ENCODE peak calls at places on chromosomes 12 and 14, in four cellular contexts. H is stomach, B is tibial nerve, J is uterus. C is an unnamed sample.

GRCh38 chr12:89544730-89545184 is 18.9 kb upstream of the POC1B start:
- DNase-seq in H (peak), J (no peak), B (no peak), C (peak)

GRCh38 chr14:34693228-34693939 is 21.0 kb downstream of the CFL2 start:
- DNase-seq in J (peak), H (peak), B (no peak), C (peak)

GRCh38 chr14:75141967-75142366 is 15.1 kb upstream of the NEK9 start:
- DNase-seq in B (no peak), J (no peak), H (no peak), C (no peak)

GRCh38 chr12:117875652-117876491 is 92.9 kb downstream of the KSR2 start:
- DNase-seq in H (no peak), B (no peak), J (no peak), C (peak)

GRCh38 chr14:71437870-71438269 is 494.4 kb upstream of the RGS6 start:
- DNase-seq in B (no peak), H (no peak), J (no peak), C (no peak)

GRCh38 chr14:78737116-78737515 is 566.9 kb downstream of the NRXN3 start:
- DNase-seq in J (no peak), H (no peak), B (no peak), C (no peak)

GRCh38 chr12:117063162-117063911 is 35.9 kb downstream of the TESC start:
- DNase-seq in H (no peak), J (no peak), B (peak), C (no peak)

GRCh38 chr12:56084958-56085543 is 5.1 kb downstream of the ERBB3 start:
- DNase-seq in J (no peak), H (peak), B (no peak), C (no peak)

GRCh38 chr14:60723218-60724079 is 702 bp downstream of the SIX4 start:
- DNase-seq in B (no peak), J (peak), H (peak), C (peak)

GRCh38 chr12:26062566-26062965 is 62.3 kb downstream of the BHLHE41 start:
- DNase-seq in J (no peak), H (no peak), B (no peak), C (no peak)

GRCh38 chr14:91377700-91378652 is 39.6 kb downstream of the CCDC88C start:
- DNase-seq in B (no peak), J (no peak), H (no peak), C (peak)

GRCh38 chr12:16095531-16096110 is 181.9 kb downstream of the SLC15A5 start:
- DNase-seq in H (no peak), B (no peak), J (no peak), C (no peak)

GRCh38 chr12:23827353-23827752 is 122.1 kb downstream of the SOX5 start:
- DNase-seq in B (no peak), H (no peak), J (no peak), C (no peak)

GRCh38 chr14:81565441-81566290 is 32.0 kb upstream of the SEL1L start:
- DNase-seq in J (no peak), B (peak), H (no peak), C (no peak)

GRCh38 chr14:96091149-96091693 is 52.1 kb downstream of the C14orf132 start:
- DNase-seq in B (no peak), H (no peak), J (no peak), C (no peak)

GRCh38 chr14:100903672-100904185 is at the start of gene RTL1:
- DNase-seq in J (no peak), H (no peak), B (no peak), C (no peak)

GRCh38 chr14:89015016-89015415 is 190.6 kb downstream of the TTC8 start:
- DNase-seq in H (no peak), J (no peak), B (no peak), C (no peak)

GRCh38 chr12:52496054-52496453 is 3.0 kb upstream of the KRT6A start:
- DNase-seq in J (no peak), H (no peak), B (no peak), C (no peak)

GRCh38 chr12:43278268-43278832 is 273.7 kb downstream of the ADAMTS20 start:
- DNase-seq in J (no peak), B (no peak), H (no peak), C (no peak)

GRCh38 chr14:87656315-87656714 is 336.7 kb downstream of the GALC start:
- DNase-seq in B (no peak), J (no peak), H (no peak), C (no peak)
- H3K27ac ChIP-seq in B (no peak), J (peak), H (no peak), C (no peak)

GRCh38 chr12:2244013-2244861 is 191.4 kb downstream of the CACNA1C start:
- DNase-seq in B (peak), J (peak), H (no peak), C (no peak)

GRCh38 chr12:2247109-2247508 is 194.3 kb downstream of the CACNA1C start:
- DNase-seq in B (no peak), J (no peak), H (no peak), C (no peak)

GRCh38 chr12:2248901-2249381 is 196.2 kb downstream of the CACNA1C start:
- DNase-seq in B (no peak), H (no peak), J (no peak), C (no peak)

GRCh38 chr12:2248087-2248900 is 195.5 kb downstream of the CACNA1C start:
- DNase-seq in J (no peak), B (no peak), H (no peak), C (no peak)

GRCh38 chr12:2246358-2246757 is 193.6 kb downstream of the CACNA1C start:
- DNase-seq in H (no peak), J (no peak), B (no peak), C (no peak)
- H3K27ac ChIP-seq in H (peak), J (no peak), B (no peak), C (no peak)

GRCh38 chr12:57094194-57095160 is 5.6 kb downstream of the NAB2 start:
- DNase-seq in B (no peak), J (no peak), H (peak), C (no peak)

GRCh38 chr12:57093412-57094193 is 4.7 kb downstream of the NAB2 start:
- DNase-seq in J (peak), H (peak), B (peak), C (peak)

GRCh38 chr12:57096748-57097553 is 8.0 kb downstream of the NAB2 start:
- DNase-seq in H (no peak), B (no peak), J (no peak), C (no peak)

GRCh38 chr12:57096099-57096572 is 7.2 kb downstream of the NAB2 start:
- DNase-seq in B (no peak), H (no peak), J (no peak), C (no peak)

DNA sequence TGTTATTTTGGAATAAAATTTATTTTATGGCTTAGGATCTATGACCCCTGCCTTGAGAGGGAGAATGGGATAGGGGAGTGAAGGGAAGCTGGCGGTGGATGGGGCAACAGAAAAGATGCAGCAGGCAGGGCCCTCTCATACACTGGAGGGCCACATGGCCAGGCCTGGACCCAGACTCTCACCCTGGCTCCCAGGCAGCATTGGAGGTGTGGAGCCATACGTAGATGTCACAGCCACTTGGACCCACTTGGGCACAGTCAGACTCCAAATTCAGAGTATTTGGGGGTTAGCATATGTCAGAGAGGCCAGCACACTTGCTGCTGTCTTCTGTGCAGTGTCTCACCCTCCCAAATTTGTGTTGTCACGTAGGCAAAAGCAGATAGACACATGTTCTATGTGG is 6.5 kb downstream of the NAB2 start:
- DNase-seq in B (no peak), H (no peak), J (no peak), C (no peak)
- H3K27ac ChIP-seq in B (no peak), H (peak), J (peak), C (no peak)

DNA sequence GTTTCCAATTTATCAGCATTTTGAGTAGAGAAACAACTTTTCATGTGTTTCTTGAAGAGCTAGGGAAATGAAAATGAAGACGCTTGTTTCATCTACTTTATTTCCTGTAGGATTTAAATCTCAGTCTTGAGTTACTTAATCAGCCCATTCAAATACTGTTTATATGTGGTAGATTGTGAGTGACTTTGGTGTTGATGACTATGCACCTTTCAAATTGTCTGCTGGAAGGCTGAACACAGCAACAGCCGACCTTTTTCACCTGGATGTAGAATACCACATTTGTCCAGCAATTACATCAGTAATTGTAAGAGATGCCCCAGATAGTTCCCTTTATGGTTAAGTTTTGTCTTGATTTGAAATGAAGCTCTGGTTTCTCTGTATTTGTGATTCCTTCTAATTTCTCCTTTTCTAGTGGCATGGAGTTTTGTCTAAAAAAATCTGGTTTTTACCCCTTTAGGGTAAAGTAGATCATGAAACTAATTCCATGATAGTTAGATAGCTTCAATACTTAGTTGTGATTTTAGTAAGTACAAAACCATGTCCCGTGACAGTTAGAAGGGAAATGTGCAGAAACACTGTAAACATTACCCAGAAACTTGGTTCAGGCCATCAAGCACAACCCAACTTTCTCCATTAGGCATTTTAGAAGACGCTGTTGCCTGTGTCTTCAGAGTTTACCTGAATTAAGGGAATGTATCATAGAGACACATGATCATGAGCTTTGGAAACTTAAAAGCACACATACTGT is 165.0 kb downstream of the SRGAP1 start:
- DNase-seq in B (no peak), J (no peak), H (no peak), C (no peak)
- H3K27ac ChIP-seq in B (no peak), J (no peak), H (no peak), C (no peak)

DNA sequence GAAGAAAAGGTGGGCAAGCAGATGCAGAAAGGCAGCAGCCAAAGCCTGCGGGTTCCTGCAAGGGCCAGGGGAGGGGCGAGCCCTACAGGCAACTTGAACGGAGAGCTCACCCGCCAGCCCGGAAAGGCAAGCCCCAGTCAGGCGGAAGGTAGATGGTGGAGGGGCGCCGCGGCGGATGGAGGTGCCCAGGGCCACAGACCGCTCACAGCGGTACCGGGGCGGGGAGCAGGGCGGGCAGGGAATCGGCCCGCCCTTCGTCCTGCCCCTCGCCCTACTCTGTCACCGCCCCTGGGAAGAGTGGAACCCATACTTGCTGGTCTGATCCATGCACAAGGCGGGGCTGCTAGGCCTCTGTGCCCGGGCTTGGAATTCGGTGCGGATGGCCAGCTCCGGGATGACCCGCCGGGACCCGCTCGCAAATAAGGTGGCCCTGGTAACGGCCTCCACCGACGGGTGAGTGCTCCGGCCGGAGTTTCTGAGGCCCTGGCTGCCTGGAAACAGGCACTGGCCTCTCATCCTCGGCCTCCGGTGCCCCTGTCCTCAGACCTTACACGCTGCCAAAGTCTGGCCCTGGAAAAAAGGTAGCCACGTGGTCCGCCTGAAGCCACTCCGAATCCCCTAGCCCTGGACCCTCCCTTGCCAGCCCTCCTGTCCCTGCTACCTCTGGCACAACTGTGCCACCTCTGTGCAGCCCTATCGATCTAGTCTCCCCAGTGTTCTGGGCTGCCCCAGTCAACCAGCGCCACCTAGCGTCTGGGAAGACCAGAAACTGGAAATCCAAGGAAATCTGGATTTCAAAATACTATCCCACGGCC is at the start of gene DHRS4:
- DNase-seq in J (peak), H (peak), B (peak), C (peak)
- H3K27ac ChIP-seq in J (peak), H (peak), B (peak), C (peak)

DNA sequence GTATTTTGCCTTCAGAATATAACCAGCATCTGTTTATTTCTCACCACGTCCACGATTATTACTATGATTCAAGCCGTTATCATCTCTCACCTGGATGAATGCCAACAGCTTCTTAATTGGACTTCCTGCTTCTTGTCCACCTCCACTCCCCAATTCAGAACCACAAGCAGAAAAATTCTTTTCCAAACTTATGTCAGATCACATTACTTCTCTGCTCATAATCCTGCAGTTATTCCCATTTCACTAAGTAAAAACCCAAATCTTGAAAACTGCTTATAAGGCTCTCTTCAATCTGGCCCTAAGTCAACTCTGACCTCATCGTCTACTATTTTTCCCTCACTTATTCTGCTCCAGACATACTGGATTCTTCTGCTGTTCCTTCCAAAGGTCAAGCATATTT is 2.0 kb downstream of the CRY1 start:
- DNase-seq in J (no peak), H (no peak), B (peak), C (no peak)
- H3K27ac ChIP-seq in J (peak), H (peak), B (no peak), C (peak)

DNA sequence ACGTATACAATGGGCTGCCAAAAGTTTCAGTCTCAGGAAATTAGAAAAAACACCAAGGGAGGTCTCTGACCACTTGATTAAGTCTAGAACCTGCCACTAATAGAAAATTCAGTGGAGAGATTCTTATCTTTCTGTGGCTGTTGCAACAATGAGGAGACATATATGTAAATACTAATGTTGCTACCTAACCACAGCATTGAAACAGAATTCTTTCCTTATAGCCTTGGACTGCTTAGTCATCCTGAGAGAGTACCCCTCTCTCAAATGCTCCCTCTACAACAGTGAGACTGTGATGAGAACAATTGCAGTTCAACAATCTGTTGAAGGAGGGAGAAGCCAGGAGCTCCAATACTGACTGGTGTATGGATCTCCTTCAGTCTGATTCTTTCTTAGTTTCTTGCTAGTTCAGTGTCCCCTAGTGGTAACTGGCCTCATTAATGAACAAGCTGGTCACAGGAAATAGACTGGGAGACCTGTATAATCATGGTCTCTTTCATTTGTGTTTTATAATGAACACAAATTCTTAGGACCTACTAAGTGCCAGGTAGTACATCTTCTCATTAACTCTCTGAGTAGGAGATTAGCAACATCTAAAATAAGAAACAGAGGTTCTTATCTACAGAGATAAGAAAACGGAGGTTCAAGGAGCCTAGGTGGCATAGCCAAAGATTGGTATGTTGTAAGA is 164.5 kb downstream of the SLC38A4 start:
- DNase-seq in H (no peak), J (no peak), B (peak), C (no peak)
- H3K27ac ChIP-seq in H (peak), J (peak), B (no peak), C (peak)

DNA sequence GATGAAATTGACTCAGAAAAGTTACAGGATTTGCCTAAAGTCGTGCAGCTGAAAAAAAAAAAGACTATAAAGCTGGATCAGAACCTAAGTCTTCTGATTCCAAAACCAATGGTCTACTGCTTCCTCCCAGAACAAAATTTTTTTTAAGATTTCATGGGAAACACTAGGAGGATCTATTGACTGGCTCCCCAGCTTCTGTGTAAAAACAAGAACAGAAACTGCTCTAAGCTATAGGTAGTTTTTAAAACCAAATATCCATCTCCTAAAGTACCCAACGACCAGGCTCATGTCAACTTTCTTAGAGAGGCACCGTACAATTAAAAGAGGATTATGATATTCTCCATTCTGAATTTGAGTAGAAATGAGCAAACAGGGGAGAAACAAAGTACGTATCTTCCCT is 9.4 kb downstream of the FMNL3 start:
- DNase-seq in H (no peak), J (no peak), B (no peak), C (no peak)
- H3K27ac ChIP-seq in H (no peak), J (peak), B (no peak), C (no peak)

GRCh38 chr12:108641446-108642268 is 8.0 kb upstream of the SELPLG start:
- DNase-seq in J (no peak), B (no peak), H (no peak), C (no peak)
- H3K27ac ChIP-seq in J (peak), B (peak), H (peak), C (peak)

C was measured in psoas muscle.